ENCODE peak calls at places on chromosome 12, in eight cellular contexts. R, O, U, A, V, S, I and K are unnamed samples. For H3K4me1, the result is how much of the 10 kb centered on the place peaks cover.

GRCh38 chr12:109872-110271 is 43.3 kb downstream of the IQSEC3 start:
- DNase-seq in R (no peak), O (no peak), U (no peak), A (no peak), V (no peak), S (no peak), I (no peak), K (no peak)

GRCh38 chr12:3218846-3219632 is 141.9 kb downstream of the TSPAN9 start:
- DNase-seq in R (no peak), O (no peak), U (no peak), A (no peak), V (no peak), S (no peak), I (peak), K (no peak)

GRCh38 chr12:28710882-28711281 is 438.2 kb upstream of the FAR2 start:
- DNase-seq in R (no peak), O (no peak), U (no peak), A (no peak), V (no peak), S (peak), I (no peak), K (no peak)

GRCh38 chr12:55068416-55069010 is 48.7 kb downstream of the NEUROD4 start:
- DNase-seq in R (no peak), O (peak), U (no peak), A (no peak), V (peak), S (peak), I (no peak), K (peak)

GRCh38 chr12:16021666-16022065 is 110.5 kb downstream of the DERA start:
- DNase-seq in R (no peak), O (no peak), U (no peak), A (no peak), V (peak), S (no peak), I (no peak), K (no peak)

GRCh38 chr12:104243551-104243950 is 28.0 kb downstream of the TXNRD1 start:
- DNase-seq in R (no peak), O (no peak), U (no peak), A (no peak), V (no peak), S (no peak), I (no peak), K (no peak)

GRCh38 chr12:131402781-131403396 is 308.0 kb upstream of the SFSWAP start:
- DNase-seq in R (no peak), O (no peak), U (no peak), A (no peak), V (no peak), S (no peak), I (no peak), K (no peak)

GRCh38 chr12:131461096-131461495 is 249.8 kb upstream of the SFSWAP start:
- DNase-seq in R (no peak), O (no peak), U (no peak), A (peak), V (no peak), S (no peak), I (peak), K (no peak)

GRCh38 chr12:47946413-47947107 is 16.8 kb upstream of the TMEM106C start:
- DNase-seq in R (no peak), O (no peak), U (no peak), A (peak), V (no peak), S (peak), I (peak), K (no peak)

GRCh38 chr12:27554421-27555186 is 30.6 kb downstream of the PPFIBP1 start:
- DNase-seq in R (peak), O (no peak), U (no peak), A (no peak), V (no peak), S (no peak), I (no peak), K (no peak)

DNA sequence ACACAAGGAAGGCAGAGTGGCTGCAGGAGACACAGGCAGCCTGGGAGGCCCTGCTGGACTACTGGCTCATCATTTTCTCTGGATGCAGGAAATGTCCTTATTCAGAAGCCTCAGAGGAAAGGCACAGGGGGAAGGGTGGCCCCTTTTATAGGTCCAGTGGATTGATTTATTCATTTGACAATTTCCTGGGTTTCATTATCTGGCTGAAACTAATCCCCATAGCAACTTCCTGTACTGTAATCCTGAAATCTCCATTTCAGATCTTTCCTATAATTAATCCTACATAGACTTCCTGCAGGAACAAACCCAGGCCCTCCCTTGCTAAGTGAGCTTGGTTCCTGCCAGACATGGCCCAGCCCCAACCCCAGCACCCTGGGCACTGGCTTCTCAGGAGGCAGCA is 23.0 kb downstream of the KRT76 start:
- DNase-seq in R (no peak), O (no peak), U (no peak), A (peak), V (no peak), S (no peak), I (no peak), K (no peak)
- H3K27ac ChIP-seq in R (no peak), O (no peak), U (no peak), A (no peak), V (no peak), S (no peak), I (no peak), K (no peak)

GRCh38 chr12:53222170-53223005 is 9.6 kb downstream of the RARG start:
- DNase-seq in R (no peak), O (no peak), U (no peak), A (no peak), V (no peak), S (no peak), I (no peak), K (no peak)

GRCh38 chr12:53223006-53223305 is 9.1 kb downstream of the RARG start:
- DNase-seq in R (no peak), O (no peak), U (no peak), A (no peak), V (no peak), S (no peak), I (no peak), K (no peak)

GRCh38 chr12:53220857-53221202 is 11.2 kb downstream of the RARG start:
- DNase-seq in R (peak), O (peak), U (peak), A (peak), V (peak), S (peak), I (peak), K (peak)

GRCh38 chr12:53219956-53220856 is 11.8 kb downstream of the RARG start:
- DNase-seq in R (peak), O (peak), U (no peak), A (peak), V (peak), S (peak), I (peak), K (peak)

GRCh38 chr12:53221203-53222076 is 10.6 kb downstream of the RARG start:
- DNase-seq in R (peak), O (no peak), U (no peak), A (peak), V (peak), S (peak), I (peak), K (peak)
- H3K4me1 ChIP-seq in R (half or more), O (half or more), U (half or more), A (under half), V (half or more), S (half or more), I (half or more), K (half or more)

DNA sequence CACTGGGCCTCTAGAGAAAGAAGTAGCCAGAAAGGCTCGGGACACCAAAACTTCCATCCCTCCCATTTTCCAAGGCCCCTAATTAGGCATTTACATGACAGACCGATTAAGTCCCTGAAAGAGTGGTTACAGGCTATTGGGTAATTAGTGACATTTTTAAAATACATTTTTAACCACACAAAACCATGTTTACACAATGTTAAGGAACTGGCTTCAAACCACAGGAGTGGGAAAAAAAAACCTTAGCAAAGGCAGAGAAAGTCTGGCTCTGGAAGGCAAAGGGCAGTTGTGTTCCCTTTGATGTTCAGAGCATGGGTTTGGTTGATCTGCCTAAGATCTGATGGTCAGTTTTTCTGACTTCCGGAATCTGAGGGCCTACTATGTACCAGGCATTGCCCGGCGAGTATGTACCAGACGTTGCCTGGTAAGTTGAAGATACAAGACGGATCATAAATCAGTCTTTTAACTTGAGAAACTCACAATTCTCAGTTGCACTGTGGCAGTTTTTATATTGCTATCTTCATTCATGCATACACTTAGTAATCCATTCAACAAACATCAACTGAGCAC is 576.5 kb downstream of the MED13L start:
- DNase-seq in R (no peak), O (no peak), U (no peak), A (no peak), V (no peak), S (no peak), I (no peak), K (no peak)
- H3K4me3 ChIP-seq in R (no peak), O (no peak), U (no peak), A (no peak), V (no peak), S (no peak), I (no peak), K (no peak)

DNA sequence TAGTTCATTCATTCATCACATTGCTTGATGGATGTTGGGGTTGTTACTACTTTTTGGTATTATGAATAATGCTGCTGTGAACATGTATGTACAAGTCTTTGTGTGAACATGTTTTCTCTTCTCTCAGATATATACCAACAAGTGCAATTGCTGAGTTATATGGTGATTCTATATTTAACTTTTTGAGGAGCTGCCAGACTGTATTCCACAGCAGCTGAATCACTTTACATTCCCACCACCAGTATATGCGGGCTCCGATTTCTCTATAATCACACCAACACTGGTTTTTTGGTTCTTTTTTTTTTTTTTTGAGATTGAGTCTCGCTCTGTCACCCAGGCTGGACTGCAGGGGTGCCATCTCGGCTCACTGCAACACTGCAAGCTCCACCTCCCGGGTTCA is 22.2 kb upstream of the PLEKHG6 start:
- DNase-seq in R (no peak), O (no peak), U (no peak), A (no peak), V (no peak), S (peak), I (no peak), K (no peak)
- H3K27ac ChIP-seq in R (no peak), O (no peak), U (no peak), A (no peak), V (no peak), S (peak), I (no peak), K (no peak)

DNA sequence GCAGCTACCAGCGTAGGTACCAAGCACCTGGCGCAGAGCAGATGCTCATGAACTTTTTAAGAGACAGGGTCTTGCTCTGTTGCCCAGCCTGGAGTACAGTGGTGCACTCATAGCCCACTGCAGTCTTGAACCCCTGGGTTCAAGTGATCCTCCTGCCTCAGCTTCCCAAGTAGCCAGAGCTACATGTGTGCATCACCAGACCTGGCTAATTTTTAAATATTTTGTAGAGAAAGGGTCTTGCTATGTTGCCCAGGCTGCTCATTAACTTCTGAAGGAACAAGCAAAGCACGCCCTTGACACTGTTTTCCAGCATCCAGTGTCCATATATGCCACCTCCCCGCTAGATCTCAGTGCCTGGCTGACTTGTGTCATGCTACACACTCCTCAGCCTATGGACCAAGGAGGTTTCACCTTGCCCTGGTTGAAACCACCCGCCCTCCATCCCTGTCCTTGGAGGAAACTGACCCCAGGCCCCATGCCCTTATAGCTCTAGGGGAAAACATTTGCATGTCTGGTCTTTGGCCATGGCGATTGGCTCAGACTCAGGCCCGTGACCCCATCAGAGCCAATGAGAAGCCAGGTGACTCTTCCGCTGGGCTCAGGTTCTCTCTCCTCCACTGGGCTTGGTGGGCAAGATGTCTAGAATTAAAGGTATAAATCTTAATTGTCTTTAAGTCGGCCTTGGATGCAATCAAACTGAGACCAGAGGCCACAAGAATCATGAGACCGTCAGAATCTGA is 26.3 kb downstream of the TESC start:
- DNase-seq in R (no peak), O (no peak), U (no peak), A (no peak), V (no peak), S (no peak), I (peak), K (no peak)
- H3K4me1 ChIP-seq in R (under half), O (under half), U (under half), A (under half), V (under half), S (under half), I (under half), K (under half)